ENCODE peak calls at places on chromosomes 5 and 9, in nine cellular contexts. R, A, F, W, N, J, H, O and Z are unnamed samples.

GRCh38 chr5:153546566-153546965 is 56.1 kb downstream of the GRIA1 start:
- DNase-seq in R (no peak), A (no peak), F (no peak), W (no peak), N (no peak), J (no peak), H (peak; percentile 55), O (no peak), Z (no peak)

GRCh38 chr5:168676499-168676898 is 97.3 kb upstream of the PANK3 start:
- DNase-seq in R (no peak), A (no peak), F (no peak), W (no peak), N (no peak), J (no peak), H (no peak), O (no peak), Z (no peak)

GRCh38 chr9:14343948-14344547 is 30.1 kb upstream of the NFIB start:
- DNase-seq in R (peak; percentile 31), A (no peak), F (no peak), W (no peak), N (no peak), J (no peak), H (no peak), O (no peak), Z (no peak)

GRCh38 chr5:171850354-171850947 is 64.8 kb downstream of the SMIM23 start:
- DNase-seq in R (peak; percentile 28), A (peak; percentile 31), F (no peak), W (peak; percentile 69), N (no peak), J (no peak), H (peak; percentile 16), O (peak; percentile 66), Z (peak; percentile 71)

GRCh38 chr5:103461223-103461622 is 101.4 kb downstream of the NUDT12 start:
- DNase-seq in R (no peak), A (peak; percentile 16), F (no peak), W (no peak), N (peak; percentile 64), J (no peak), H (peak; percentile 71), O (no peak), Z (no peak)

GRCh38 chr5:133996683-133997252 is 8.0 kb downstream of the VDAC1 start:
- DNase-seq in R (peak; percentile 41), A (no peak), F (no peak), W (peak; percentile 67), N (no peak), J (peak; percentile 43), H (no peak), O (peak; percentile 63), Z (no peak)

GRCh38 chr9:105308448-105309412 is 64.3 kb downstream of the SLC44A1 start:
- DNase-seq in R (no peak), A (no peak), F (no peak), W (no peak), N (no peak), J (no peak), H (no peak), O (no peak), Z (no peak)

GRCh38 chr5:3027185-3027865 is 275.8 kb upstream of the IRX2 start:
- DNase-seq in R (no peak), A (no peak), F (no peak), W (no peak), N (no peak), J (no peak), H (no peak), O (no peak), Z (no peak)

GRCh38 chr5:111238826-111239225 is 14.6 kb downstream of the CAMK4 start:
- DNase-seq in R (no peak), A (no peak), F (no peak), W (no peak), N (no peak), J (no peak), H (no peak), O (no peak), Z (no peak)

GRCh38 chr9:135504262-135505229 is 4.1 kb downstream of the MRPS2 start:
- DNase-seq in R (peak; percentile 72), A (peak; percentile 31), F (peak; percentile 35), W (peak; percentile 78), N (peak; percentile 52), J (peak; percentile 82), H (peak; percentile 79), O (peak; percentile 80), Z (no peak)

GRCh38 chr9:32877103-32877502 is 93.8 kb downstream of the TMEM215 start:
- DNase-seq in R (no peak), A (no peak), F (no peak), W (no peak), N (no peak), J (no peak), H (peak; percentile 24), O (no peak), Z (no peak)

GRCh38 chr5:95841914-95842812 is 19.6 kb upstream of the GLRX start:
- DNase-seq in R (no peak), A (no peak), F (no peak), W (no peak), N (peak; percentile 71), J (no peak), H (peak; percentile 98), O (no peak), Z (no peak)

GRCh38 chr5:5037674-5038073 is 102.5 kb upstream of the ADAMTS16 start:
- DNase-seq in R (no peak), A (no peak), F (no peak), W (no peak), N (no peak), J (no peak), H (no peak), O (no peak), Z (no peak)

GRCh38 chr5:96434201-96434645 is 1.2 kb upstream of the PCSK1 start:
- DNase-seq in R (peak; percentile 82), A (peak; percentile 7), F (peak; percentile 9), W (peak; percentile 88), N (peak; percentile 74), J (no peak), H (peak; percentile 84), O (peak; percentile 88), Z (peak; percentile 63)

GRCh38 chr9:27539479-27540441 is 10.1 kb upstream of the MOB3B start:
- DNase-seq in R (no peak), A (no peak), F (no peak), W (no peak), N (peak; percentile 87), J (no peak), H (peak; percentile 63), O (no peak), Z (no peak)

GRCh38 chr9:122797316-122798033 is 2.4 kb upstream of the OR1K1 start:
- DNase-seq in R (no peak), A (no peak), F (no peak), W (no peak), N (peak; percentile 13), J (no peak), H (peak; percentile 38), O (no peak), Z (no peak)

GRCh38 chr9:138070815-138071214 is 193.2 kb downstream of the CACNA1B start:
- DNase-seq in R (no peak), A (no peak), F (no peak), W (no peak), N (no peak), J (peak; percentile 33), H (no peak), O (no peak), Z (no peak)

GRCh38 chr5:56490971-56491468 is 257.9 kb upstream of the ANKRD55 start:
- DNase-seq in R (no peak), A (peak; percentile 18), F (no peak), W (no peak), N (no peak), J (no peak), H (no peak), O (no peak), Z (no peak)

GRCh38 chr5:135814254-135814653 is 20.2 kb upstream of the SLC25A48 start:
- DNase-seq in R (no peak), A (no peak), F (no peak), W (no peak), N (no peak), J (peak; percentile 44), H (no peak), O (no peak), Z (no peak)

GRCh38 chr9:130143279-130143893 is 28.8 kb upstream of the NCS1 start:
- DNase-seq in R (no peak), A (no peak), F (no peak), W (no peak), N (no peak), J (no peak), H (peak; percentile 34), O (no peak), Z (no peak)